ENCODE peak calls at places on chromosomes 16 and 17, in seven cellular contexts. One of them, this sample, is unnamed. For H3K27me3, the result is how much of the 10 kb centered on the place peaks cover.

GRCh38 chr17:73211745-73212144 is 18.9 kb downstream of the COG1 start:
- DNase-seq in SJSA1: peak
- DNase-seq in endodermal cell: no peak
- DNase-seq in Caco-2: no peak
- DNase-seq in endothelial cell of umbilical vein: no peak
- DNase-seq in hepatocyte: no peak
- DNase-seq in GM12878: no peak
- DNase-seq in this sample: no peak

GRCh38 chr17:79065105-79065670 is 9.4 kb upstream of the ENGASE start:
- DNase-seq in SJSA1: no peak
- DNase-seq in endodermal cell: peak
- DNase-seq in Caco-2: no peak
- DNase-seq in endothelial cell of umbilical vein: peak
- DNase-seq in hepatocyte: peak
- DNase-seq in GM12878: no peak
- DNase-seq in this sample: no peak

GRCh38 chr17:13806023-13806553 is 204.4 kb upstream of the HS3ST3A1 start:
- DNase-seq in SJSA1: no peak
- DNase-seq in endodermal cell: no peak
- DNase-seq in Caco-2: no peak
- DNase-seq in endothelial cell of umbilical vein: no peak
- DNase-seq in hepatocyte: no peak
- DNase-seq in GM12878: no peak
- DNase-seq in this sample: no peak

GRCh38 chr16:81106826-81107503 is 10.8 kb upstream of the GCSH start:
- DNase-seq in SJSA1: no peak
- DNase-seq in endodermal cell: no peak
- DNase-seq in Caco-2: no peak
- DNase-seq in endothelial cell of umbilical vein: no peak
- DNase-seq in hepatocyte: no peak
- DNase-seq in GM12878: no peak
- DNase-seq in this sample: no peak

GRCh38 chr17:49227436-49228261 is 2.9 kb downstream of the PHOSPHO1 start:
- DNase-seq in SJSA1: peak
- DNase-seq in endodermal cell: peak
- DNase-seq in Caco-2: peak
- DNase-seq in endothelial cell of umbilical vein: peak
- DNase-seq in hepatocyte: peak
- DNase-seq in GM12878: no peak
- DNase-seq in this sample: peak

GRCh38 chr17:77214743-77215142 is 74.0 kb downstream of the SEC14L1 start:
- DNase-seq in SJSA1: peak
- DNase-seq in endodermal cell: peak
- DNase-seq in Caco-2: peak
- DNase-seq in endothelial cell of umbilical vein: no peak
- DNase-seq in hepatocyte: peak
- DNase-seq in GM12878: no peak
- DNase-seq in this sample: no peak

GRCh38 chr16:83969771-83970429 is 1.9 kb downstream of the NECAB2 start:
- DNase-seq in SJSA1: no peak
- DNase-seq in endodermal cell: no peak
- DNase-seq in Caco-2: no peak
- DNase-seq in endothelial cell of umbilical vein: no peak
- DNase-seq in hepatocyte: no peak
- DNase-seq in GM12878: no peak
- DNase-seq in this sample: peak

GRCh38 chr16:14641877-14642276 is 9.1 kb downstream of the BFAR start:
- DNase-seq in SJSA1: no peak
- DNase-seq in endodermal cell: peak
- DNase-seq in Caco-2: no peak
- DNase-seq in endothelial cell of umbilical vein: no peak
- DNase-seq in hepatocyte: no peak
- DNase-seq in GM12878: no peak
- DNase-seq in this sample: no peak

GRCh38 chr16:85573696-85574641 is 39.2 kb upstream of the GSE1 start:
- DNase-seq in SJSA1: peak
- DNase-seq in endodermal cell: peak
- DNase-seq in Caco-2: no peak
- DNase-seq in endothelial cell of umbilical vein: peak
- DNase-seq in hepatocyte: peak
- DNase-seq in GM12878: no peak
- DNase-seq in this sample: no peak
- H3K27me3 ChIP-seq in SJSA1: under half
- H3K27me3 ChIP-seq in endodermal cell: under half
- H3K27me3 ChIP-seq in Caco-2: under half
- H3K27me3 ChIP-seq in endothelial cell of umbilical vein: under half
- H3K27me3 ChIP-seq in hepatocyte: under half
- H3K27me3 ChIP-seq in GM12878: under half
- H3K27me3 ChIP-seq in this sample: under half

GRCh38 chr16:24826817-24827566 is 18.8 kb upstream of the SLC5A11 start:
- DNase-seq in SJSA1: no peak
- DNase-seq in endodermal cell: peak
- DNase-seq in Caco-2: no peak
- DNase-seq in endothelial cell of umbilical vein: no peak
- DNase-seq in hepatocyte: no peak
- DNase-seq in GM12878: no peak
- DNase-seq in this sample: no peak
- H3K27me3 ChIP-seq in SJSA1: under half
- H3K27me3 ChIP-seq in endodermal cell: under half
- H3K27me3 ChIP-seq in Caco-2: under half
- H3K27me3 ChIP-seq in endothelial cell of umbilical vein: under half
- H3K27me3 ChIP-seq in hepatocyte: under half
- H3K27me3 ChIP-seq in GM12878: under half
- H3K27me3 ChIP-seq in this sample: under half

DNA sequence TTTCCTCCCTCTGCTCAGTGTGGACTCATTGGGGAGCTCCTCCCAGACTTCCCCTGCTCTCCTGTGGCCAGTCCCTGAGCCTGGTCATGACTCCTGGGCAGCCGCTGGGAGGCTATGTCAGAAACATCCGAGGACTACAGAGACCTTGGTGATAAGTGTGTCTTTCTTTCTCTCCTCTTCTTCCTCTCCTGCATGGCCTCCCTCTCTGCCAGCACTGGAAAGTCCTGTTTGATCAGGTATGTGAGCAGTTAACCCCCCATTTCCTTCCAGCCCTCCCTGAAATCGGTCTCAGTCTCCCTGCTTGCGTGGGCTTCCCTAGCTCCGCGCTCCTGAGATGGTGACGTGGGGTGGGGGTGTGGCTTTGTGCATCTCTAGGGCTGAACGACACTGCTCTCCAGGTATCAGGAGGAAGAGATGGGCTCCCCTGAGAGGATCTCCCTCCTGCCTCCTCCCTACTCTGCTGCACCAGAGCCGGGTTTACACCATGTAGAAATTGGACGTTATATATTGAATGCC is 2.1 kb downstream of the RHBDL3 start:
- DNase-seq in SJSA1: no peak
- DNase-seq in endodermal cell: peak
- DNase-seq in Caco-2: no peak
- DNase-seq in endothelial cell of umbilical vein: no peak
- DNase-seq in hepatocyte: no peak
- DNase-seq in GM12878: no peak
- DNase-seq in this sample: peak
- H3K27me3 ChIP-seq in SJSA1: under half
- H3K27me3 ChIP-seq in endodermal cell: half or more
- H3K27me3 ChIP-seq in Caco-2: under half
- H3K27me3 ChIP-seq in endothelial cell of umbilical vein: half or more
- H3K27me3 ChIP-seq in hepatocyte: half or more
- H3K27me3 ChIP-seq in GM12878: under half
- H3K27me3 ChIP-seq in this sample: half or more

GRCh38 chr17:58181796-58182195 is 10.7 kb upstream of the EPX start:
- DNase-seq in SJSA1: peak
- DNase-seq in endodermal cell: no peak
- DNase-seq in Caco-2: no peak
- DNase-seq in endothelial cell of umbilical vein: no peak
- DNase-seq in hepatocyte: no peak
- DNase-seq in GM12878: no peak
- DNase-seq in this sample: no peak
- H3K27me3 ChIP-seq in SJSA1: under half
- H3K27me3 ChIP-seq in endodermal cell: under half
- H3K27me3 ChIP-seq in Caco-2: under half
- H3K27me3 ChIP-seq in endothelial cell of umbilical vein: under half
- H3K27me3 ChIP-seq in hepatocyte: under half
- H3K27me3 ChIP-seq in GM12878: under half
- H3K27me3 ChIP-seq in this sample: under half

DNA sequence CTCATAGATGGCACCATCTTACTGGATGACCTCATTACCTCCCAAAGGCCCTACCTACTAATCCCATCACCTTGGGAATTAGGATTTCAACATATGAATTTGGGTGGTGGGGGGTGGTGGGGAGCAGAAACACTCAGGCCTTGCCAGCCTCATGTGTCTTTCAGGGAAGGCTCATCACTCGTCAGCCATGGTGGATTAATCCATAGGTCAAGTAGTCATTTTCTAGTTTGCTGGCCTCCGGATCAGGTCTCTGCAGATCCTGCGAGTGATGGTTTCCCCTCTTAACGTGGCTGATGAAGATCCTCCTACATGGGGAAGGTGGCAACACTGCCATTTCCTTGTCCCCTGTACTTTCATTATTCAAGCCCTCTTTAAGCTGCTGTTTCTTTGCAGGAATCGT is 101.1 kb downstream of the CLEC16A start:
- DNase-seq in SJSA1: no peak
- DNase-seq in endodermal cell: peak
- DNase-seq in Caco-2: no peak
- DNase-seq in endothelial cell of umbilical vein: no peak
- DNase-seq in hepatocyte: no peak
- DNase-seq in GM12878: no peak
- DNase-seq in this sample: no peak
- H3K27me3 ChIP-seq in SJSA1: under half
- H3K27me3 ChIP-seq in endodermal cell: under half
- H3K27me3 ChIP-seq in Caco-2: under half
- H3K27me3 ChIP-seq in endothelial cell of umbilical vein: under half
- H3K27me3 ChIP-seq in hepatocyte: under half
- H3K27me3 ChIP-seq in GM12878: under half
- H3K27me3 ChIP-seq in this sample: under half

This sample was measured in lower lobe of right lung.